ENCODE peak calls at places on chromosomes 16 and 17, in four cellular contexts. One of them, this sample, is unnamed.

GRCh38 chr17:81394831-81395599 is at the start of gene BAHCC1:
- DNase-seq in stomach: peak
- DNase-seq in HCT116: peak
- DNase-seq in body of pancreas: peak
- DNase-seq in this sample: peak

GRCh38 chr17:44915321-44915726 is at the start of gene GFAP:
- DNase-seq in stomach: no peak
- DNase-seq in HCT116: no peak
- DNase-seq in body of pancreas: no peak
- DNase-seq in this sample: no peak

GRCh38 chr17:1109606-1110523 is 69.9 kb downstream of the ABR start:
- DNase-seq in stomach: peak
- DNase-seq in HCT116: no peak
- DNase-seq in body of pancreas: peak
- DNase-seq in this sample: no peak

GRCh38 chr17:28518132-28518531 is 12.0 kb downstream of the FOXN1 start:
- DNase-seq in stomach: no peak
- DNase-seq in HCT116: no peak
- DNase-seq in body of pancreas: no peak
- DNase-seq in this sample: no peak

GRCh38 chr16:1152123-1152638 is 725 bp upstream of the CACNA1H start:
- DNase-seq in stomach: no peak
- DNase-seq in HCT116: no peak
- DNase-seq in body of pancreas: no peak
- DNase-seq in this sample: no peak

GRCh38 chr16:87929986-87930385 is 6.3 kb downstream of the CA5A start:
- DNase-seq in stomach: no peak
- DNase-seq in HCT116: no peak
- DNase-seq in body of pancreas: no peak
- DNase-seq in this sample: no peak

GRCh38 chr17:42536048-42536371 is at the start of gene NAGLU:
- DNase-seq in stomach: peak
- DNase-seq in HCT116: peak
- DNase-seq in body of pancreas: peak
- DNase-seq in this sample: peak

GRCh38 chr17:73533127-73533526 is 111.1 kb downstream of the SDK2 start:
- DNase-seq in stomach: no peak
- DNase-seq in HCT116: no peak
- DNase-seq in body of pancreas: peak
- DNase-seq in this sample: peak

GRCh38 chr16:89304941-89305705 is 87.6 kb downstream of the ZNF778 start:
- DNase-seq in stomach: no peak
- DNase-seq in HCT116: no peak
- DNase-seq in body of pancreas: no peak
- DNase-seq in this sample: no peak

GRCh38 chr17:17606416-17607000 is 15.0 kb upstream of the PEMT start:
- DNase-seq in stomach: no peak
- DNase-seq in HCT116: no peak
- DNase-seq in body of pancreas: no peak
- DNase-seq in this sample: no peak

GRCh38 chr17:14202388-14203166 is 34.1 kb downstream of the CDRT15 start:
- DNase-seq in stomach: no peak
- DNase-seq in HCT116: no peak
- DNase-seq in body of pancreas: no peak
- DNase-seq in this sample: no peak

GRCh38 chr16:58417035-58417434 is 24.8 kb downstream of the GINS3 start:
- DNase-seq in stomach: no peak
- DNase-seq in HCT116: no peak
- DNase-seq in body of pancreas: no peak
- DNase-seq in this sample: peak

GRCh38 chr16:4692460-4693295 is 684 bp upstream of the NUDT16L1 start:
- DNase-seq in stomach: no peak
- DNase-seq in HCT116: no peak
- DNase-seq in body of pancreas: no peak
- DNase-seq in this sample: no peak

GRCh38 chr16:4693296-4693955 is at the start of gene NUDT16L1:
- DNase-seq in stomach: peak
- DNase-seq in HCT116: peak
- DNase-seq in body of pancreas: peak
- DNase-seq in this sample: peak

GRCh38 chr16:4689864-4690704 is 3.3 kb upstream of the NUDT16L1 start:
- DNase-seq in stomach: no peak
- DNase-seq in HCT116: no peak
- DNase-seq in body of pancreas: no peak
- DNase-seq in this sample: no peak

GRCh38 chr16:4690946-4691665 is 2.3 kb upstream of the NUDT16L1 start:
- DNase-seq in stomach: no peak
- DNase-seq in HCT116: no peak
- DNase-seq in body of pancreas: no peak
- DNase-seq in this sample: no peak

GRCh38 chr16:4691666-4692412 is 1.5 kb upstream of the NUDT16L1 start:
- DNase-seq in stomach: no peak
- DNase-seq in HCT116: no peak
- DNase-seq in body of pancreas: no peak
- DNase-seq in this sample: no peak
- TF ChIP-seq POLR2A in stomach: no peak
- TF ChIP-seq POLR2A in HCT116: no peak
- TF ChIP-seq POLR2A in body of pancreas: no peak
- TF ChIP-seq POLR2A in this sample: no peak

DNA sequence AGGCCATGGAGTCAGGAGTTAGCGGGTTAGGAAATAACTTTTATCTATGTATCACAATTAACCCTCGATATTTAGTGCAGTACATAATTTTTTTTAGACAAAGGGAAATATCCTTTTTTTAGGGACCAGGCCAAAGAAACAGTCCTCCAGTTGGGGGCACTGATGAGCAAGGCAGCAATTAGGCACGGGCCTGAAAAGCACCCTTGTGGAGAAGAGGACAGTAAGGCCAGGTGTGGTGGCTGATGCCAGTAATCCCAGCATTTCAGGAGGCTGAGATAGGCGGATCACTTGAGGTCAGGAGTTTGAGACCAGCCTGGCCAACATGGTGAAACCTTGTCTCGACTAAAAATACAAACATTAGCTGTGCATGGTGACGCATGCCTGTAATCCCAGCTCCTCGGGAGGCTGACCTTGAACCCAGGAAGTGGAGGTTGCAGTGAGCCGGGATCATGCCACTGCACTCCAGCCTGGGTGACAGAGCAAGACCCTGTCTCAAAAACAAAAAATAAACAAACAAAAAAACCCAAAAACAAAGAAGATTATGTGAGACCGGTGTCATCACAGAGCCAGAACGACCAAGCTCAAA is 158.3 kb upstream of the NOL11 start:
- DNase-seq in stomach: no peak
- DNase-seq in HCT116: no peak
- DNase-seq in body of pancreas: no peak
- DNase-seq in this sample: no peak
- TF ChIP-seq CTCF in stomach: no peak
- TF ChIP-seq CTCF in HCT116: peak
- TF ChIP-seq CTCF in body of pancreas: no peak
- TF ChIP-seq CTCF in this sample: no peak

GRCh38 chr16:80719573-80719972 is 84.8 kb downstream of the CDYL2 start:
- DNase-seq in stomach: no peak
- DNase-seq in HCT116: no peak
- DNase-seq in body of pancreas: no peak
- DNase-seq in this sample: no peak
- TF ChIP-seq POLR2A in stomach: no peak
- TF ChIP-seq POLR2A in HCT116: no peak
- TF ChIP-seq POLR2A in body of pancreas: no peak
- TF ChIP-seq POLR2A in this sample: no peak

GRCh38 chr16:67438098-67438791 is 7.3 kb downstream of the HSD11B2 start:
- DNase-seq in stomach: no peak
- DNase-seq in HCT116: no peak
- DNase-seq in body of pancreas: no peak
- DNase-seq in this sample: no peak
- TF ChIP-seq CTCF in stomach: no peak
- TF ChIP-seq CTCF in HCT116: no peak
- TF ChIP-seq CTCF in body of pancreas: no peak
- TF ChIP-seq CTCF in this sample: no peak

DNA sequence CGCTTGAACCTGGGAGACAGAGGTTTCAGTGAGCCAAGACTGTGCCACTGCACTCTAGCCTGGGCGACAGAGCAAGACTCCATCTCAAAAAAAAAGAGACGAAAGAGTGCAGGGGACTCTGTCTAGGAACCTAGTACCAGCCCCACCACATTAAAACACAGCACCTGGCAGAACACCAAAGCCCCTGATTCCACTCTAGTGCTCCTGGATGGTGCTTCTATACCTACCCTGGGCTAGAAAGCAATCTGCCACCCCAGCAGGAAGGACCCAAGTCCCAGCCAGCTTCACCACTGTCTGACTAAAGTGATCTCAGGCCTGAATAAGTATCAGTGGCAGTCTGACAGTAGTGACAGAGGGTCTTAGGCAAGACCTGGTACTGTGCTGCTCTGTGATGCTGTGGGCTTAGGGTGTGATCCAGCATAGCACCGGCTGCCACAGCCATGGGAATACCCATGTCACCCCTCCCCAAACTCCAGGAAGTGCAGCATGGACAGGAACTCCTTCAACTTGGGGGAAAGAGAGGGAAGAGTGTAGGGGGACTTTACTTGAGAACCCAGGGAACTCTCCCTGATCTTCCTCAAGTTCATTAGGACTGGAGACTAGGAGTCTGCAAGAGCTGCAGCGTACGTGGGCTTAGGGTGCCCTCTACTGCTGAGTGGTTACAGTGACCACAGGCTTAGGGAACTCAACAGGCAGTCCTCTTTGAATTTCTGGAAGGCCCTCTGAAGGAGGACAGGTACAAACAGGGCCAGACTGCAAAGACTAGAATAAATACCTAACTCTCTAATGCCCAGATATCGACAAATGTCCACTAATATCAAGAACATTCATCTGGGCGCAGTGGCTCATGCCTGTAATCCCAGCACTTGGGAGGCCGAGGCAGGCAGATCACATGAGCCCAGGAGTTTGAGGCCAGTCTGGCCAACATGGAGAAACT is 30.0 kb upstream of the RNF43 start:
- DNase-seq in stomach: peak
- DNase-seq in HCT116: peak
- DNase-seq in body of pancreas: peak
- DNase-seq in this sample: peak
- TF ChIP-seq POLR2A in stomach: no peak
- TF ChIP-seq POLR2A in HCT116: no peak
- TF ChIP-seq POLR2A in body of pancreas: no peak
- TF ChIP-seq POLR2A in this sample: no peak

GRCh38 chr16:83956336-83957289 is 3.6 kb downstream of the OSGIN1 start:
- DNase-seq in stomach: peak
- DNase-seq in HCT116: peak
- DNase-seq in body of pancreas: peak
- DNase-seq in this sample: peak

GRCh38 chr16:83952940-83953795 is at the start of gene OSGIN1:
- DNase-seq in stomach: peak
- DNase-seq in HCT116: peak
- DNase-seq in body of pancreas: peak
- DNase-seq in this sample: peak

GRCh38 chr16:83953796-83954576 is 946 bp downstream of the OSGIN1 start:
- DNase-seq in stomach: no peak
- DNase-seq in HCT116: peak
- DNase-seq in body of pancreas: peak
- DNase-seq in this sample: no peak

GRCh38 chr16:83955218-83956130 is 2.4 kb downstream of the OSGIN1 start:
- DNase-seq in stomach: no peak
- DNase-seq in HCT116: no peak
- DNase-seq in body of pancreas: no peak
- DNase-seq in this sample: no peak

GRCh38 chr16:83954577-83955016 is 1.6 kb downstream of the OSGIN1 start:
- DNase-seq in stomach: peak
- DNase-seq in HCT116: peak
- DNase-seq in body of pancreas: peak
- DNase-seq in this sample: peak
- TF ChIP-seq CTCF in stomach: no peak
- TF ChIP-seq CTCF in HCT116: no peak
- TF ChIP-seq CTCF in body of pancreas: no peak
- TF ChIP-seq CTCF in this sample: no peak

GRCh38 chr16:31201511-31202401 is 804 bp downstream of the PYCARD start:
- DNase-seq in stomach: peak
- DNase-seq in HCT116: no peak
- DNase-seq in body of pancreas: peak
- DNase-seq in this sample: no peak
- TF ChIP-seq POLR2A in stomach: no peak
- TF ChIP-seq POLR2A in HCT116: no peak
- TF ChIP-seq POLR2A in body of pancreas: no peak
- TF ChIP-seq POLR2A in this sample: no peak

GRCh38 chr16:50881953-50882352 is 140.1 kb downstream of the CYLD start:
- DNase-seq in stomach: no peak
- DNase-seq in HCT116: no peak
- DNase-seq in body of pancreas: no peak
- DNase-seq in this sample: no peak

GRCh38 chr16:50881331-50881830 is 139.5 kb downstream of the CYLD start:
- DNase-seq in stomach: no peak
- DNase-seq in HCT116: no peak
- DNase-seq in body of pancreas: no peak
- DNase-seq in this sample: no peak

GRCh38 chr16:50887500-50887899 is 145.6 kb downstream of the CYLD start:
- DNase-seq in stomach: no peak
- DNase-seq in HCT116: no peak
- DNase-seq in body of pancreas: no peak
- DNase-seq in this sample: no peak

GRCh38 chr16:50880926-50881325 is 139.0 kb downstream of the CYLD start:
- DNase-seq in stomach: no peak
- DNase-seq in HCT116: no peak
- DNase-seq in body of pancreas: no peak
- DNase-seq in this sample: no peak

GRCh38 chr16:50884066-50884860 is 142.4 kb downstream of the CYLD start:
- DNase-seq in stomach: no peak
- DNase-seq in HCT116: no peak
- DNase-seq in body of pancreas: no peak
- DNase-seq in this sample: no peak
- TF ChIP-seq CTCF in stomach: no peak
- TF ChIP-seq CTCF in HCT116: peak
- TF ChIP-seq CTCF in body of pancreas: no peak
- TF ChIP-seq CTCF in this sample: no peak